ENCODE peak calls at places on chromosomes 3 and 15, in eight cellular contexts. T, V, Q, B, S, E, A and Z are unnamed samples.

GRCh38 chr3:13841141-13841540 is 38.7 kb downstream of the WNT7A start:
- DNase-seq in T (no peak), V (no peak), Q (no peak), B (no peak), S (no peak), E (no peak), A (no peak), Z (no peak)

GRCh38 chr3:122081543-122081942 is 26.4 kb downstream of the CD86 start:
- DNase-seq in T (no peak), V (no peak), Q (no peak), B (no peak), S (no peak), E (no peak), A (no peak), Z (no peak)

GRCh38 chr3:188006726-188007393 is 147.1 kb upstream of the LPP start:
- DNase-seq in T (no peak), V (no peak), Q (no peak), B (no peak), S (no peak), E (no peak), A (no peak), Z (no peak)

GRCh38 chr3:149653564-149653963 is 4.3 kb downstream of the WWTR1 start:
- DNase-seq in T (no peak), V (no peak), Q (no peak), B (no peak), S (no peak), E (no peak), A (no peak), Z (no peak)

GRCh38 chr15:88623061-88623460 is 1.9 kb downstream of the AEN start:
- DNase-seq in T (peak), V (no peak), Q (no peak), B (peak), S (no peak), E (peak), A (peak), Z (no peak)

GRCh38 chr3:189937302-189938255 is 183.1 kb downstream of the P3H2 start:
- DNase-seq in T (no peak), V (peak), Q (no peak), B (peak), S (no peak), E (no peak), A (no peak), Z (no peak)

GRCh38 chr15:101466188-101466587 is 23.3 kb downstream of the PCSK6 start:
- DNase-seq in T (no peak), V (no peak), Q (no peak), B (no peak), S (no peak), E (no peak), A (no peak), Z (no peak)

GRCh38 chr3:193842029-193842782 is 249.2 kb downstream of the OPA1 start:
- DNase-seq in T (no peak), V (no peak), Q (no peak), B (no peak), S (no peak), E (no peak), A (no peak), Z (no peak)

GRCh38 chr3:194572131-194572789 is 61.0 kb downstream of the TMEM44 start:
- DNase-seq in T (peak), V (no peak), Q (no peak), B (peak), S (no peak), E (peak), A (no peak), Z (no peak)

GRCh38 chr3:149968216-149968615 is 2.5 kb downstream of the PFN2 start:
- DNase-seq in T (no peak), V (no peak), Q (no peak), B (no peak), S (no peak), E (no peak), A (no peak), Z (no peak)

GRCh38 chr3:169895037-169895436 is 16.3 kb upstream of the SAMD7 start:
- DNase-seq in T (no peak), V (no peak), Q (no peak), B (no peak), S (no peak), E (no peak), A (no peak), Z (no peak)

GRCh38 chr15:27853624-27854455 is 245.3 kb downstream of the OCA2 start:
- DNase-seq in T (no peak), V (no peak), Q (no peak), B (no peak), S (no peak), E (no peak), A (no peak), Z (no peak)

GRCh38 chr3:13076255-13076654 is 3.0 kb upstream of the IQSEC1 start:
- DNase-seq in T (no peak), V (no peak), Q (no peak), B (no peak), S (no peak), E (no peak), A (no peak), Z (no peak)

GRCh38 chr3:182214406-182214805 is 502.7 kb downstream of the SOX2 start:
- DNase-seq in T (no peak), V (no peak), Q (no peak), B (no peak), S (no peak), E (no peak), A (no peak), Z (peak)